ENCODE peak calls at places on chromosomes 12 and 14, in four cellular contexts. One of them, this sample, is unnamed.

GRCh38 chr14:87643005-87643404 is 350.0 kb downstream of the GALC start:
- DNase-seq in IMR-90: no peak
- DNase-seq in GM12878: no peak
- DNase-seq in SK-N-SH: no peak
- DNase-seq in this sample: no peak

GRCh38 chr12:54384591-54385041 is at the start of gene ZNF385A:
- DNase-seq in GM12878: no peak
- DNase-seq in IMR-90: no peak
- DNase-seq in SK-N-SH: no peak
- DNase-seq in this sample: no peak

GRCh38 chr12:31362115-31362758 is 36.3 kb upstream of the SINHCAF start:
- DNase-seq in GM12878: no peak
- DNase-seq in IMR-90: no peak
- DNase-seq in SK-N-SH: no peak
- DNase-seq in this sample: no peak

GRCh38 chr12:82329508-82329907 is 28.7 kb downstream of the CCDC59 start:
- DNase-seq in SK-N-SH: no peak
- DNase-seq in IMR-90: no peak
- DNase-seq in GM12878: no peak
- DNase-seq in this sample: no peak

GRCh38 chr14:76827696-76828301 is 1.6 kb downstream of the LRRC74A start:
- DNase-seq in SK-N-SH: no peak
- DNase-seq in GM12878: no peak
- DNase-seq in IMR-90: no peak
- DNase-seq in this sample: no peak

GRCh38 chr12:124655317-124656213 is 88.2 kb upstream of the NCOR2 start:
- DNase-seq in SK-N-SH: peak
- DNase-seq in IMR-90: peak
- DNase-seq in GM12878: no peak
- DNase-seq in this sample: peak

GRCh38 chr12:52029686-52030085 is 21.6 kb upstream of the NR4A1 start:
- DNase-seq in SK-N-SH: peak
- DNase-seq in IMR-90: peak
- DNase-seq in GM12878: no peak
- DNase-seq in this sample: peak

GRCh38 chr12:9064201-9064814 is 51.4 kb downstream of the A2M start:
- DNase-seq in SK-N-SH: peak
- DNase-seq in GM12878: no peak
- DNase-seq in IMR-90: peak
- DNase-seq in this sample: peak

GRCh38 chr12:128729628-128730121 is 94.1 kb downstream of the SLC15A4 start:
- DNase-seq in IMR-90: no peak
- DNase-seq in GM12878: no peak
- DNase-seq in SK-N-SH: no peak
- DNase-seq in this sample: no peak

GRCh38 chr14:62957562-62957961 is 87.7 kb downstream of the KCNH5 start:
- DNase-seq in GM12878: no peak
- DNase-seq in SK-N-SH: no peak
- DNase-seq in IMR-90: peak
- DNase-seq in this sample: no peak

GRCh38 chr12:3489057-3489456 is 1.9 kb upstream of the PRMT8 start:
- DNase-seq in IMR-90: no peak
- DNase-seq in GM12878: no peak
- DNase-seq in SK-N-SH: no peak
- DNase-seq in this sample: no peak

GRCh38 chr12:56346663-56347062 is 8.0 kb downstream of the IL23A start:
- DNase-seq in GM12878: no peak
- DNase-seq in IMR-90: no peak
- DNase-seq in SK-N-SH: no peak
- DNase-seq in this sample: no peak

GRCh38 chr12:94280063-94280462 is 131.7 kb downstream of the PLXNC1 start:
- DNase-seq in IMR-90: no peak
- DNase-seq in GM12878: no peak
- DNase-seq in SK-N-SH: no peak
- DNase-seq in this sample: no peak

GRCh38 chr14:103836976-103837725 is 10.2 kb downstream of the PPP1R13B start:
- DNase-seq in IMR-90: no peak
- DNase-seq in GM12878: no peak
- DNase-seq in SK-N-SH: no peak
- DNase-seq in this sample: no peak

GRCh38 chr12:47891356-47891755 is 13.4 kb downstream of the VDR start:
- DNase-seq in GM12878: no peak
- DNase-seq in SK-N-SH: no peak
- DNase-seq in IMR-90: no peak
- DNase-seq in this sample: no peak

GRCh38 chr12:95201056-95201670 is 16.1 kb downstream of the FGD6 start:
- DNase-seq in SK-N-SH: no peak
- DNase-seq in GM12878: no peak
- DNase-seq in IMR-90: peak
- DNase-seq in this sample: peak

GRCh38 chr12:116591608-116592115 is 32.5 kb downstream of the MAP1LC3B2 start:
- DNase-seq in IMR-90: peak
- DNase-seq in SK-N-SH: no peak
- DNase-seq in GM12878: no peak
- DNase-seq in this sample: no peak

GRCh38 chr12:109998241-109998903 is 858 bp upstream of the ANKRD13A start:
- DNase-seq in IMR-90: peak
- DNase-seq in SK-N-SH: no peak
- DNase-seq in GM12878: no peak
- DNase-seq in this sample: no peak

GRCh38 chr12:55955800-55956508 is 9.9 kb downstream of the PMEL start:
- DNase-seq in GM12878: no peak
- DNase-seq in SK-N-SH: peak
- DNase-seq in IMR-90: peak
- DNase-seq in this sample: peak

GRCh38 chr12:54601841-54602240 is 13.4 kb upstream of the PPP1R1A start:
- DNase-seq in SK-N-SH: no peak
- DNase-seq in IMR-90: no peak
- DNase-seq in GM12878: no peak
- DNase-seq in this sample: no peak

GRCh38 chr14:74595006-74595735 is 16.9 kb downstream of the LTBP2 start:
- DNase-seq in GM12878: no peak
- DNase-seq in SK-N-SH: peak
- DNase-seq in IMR-90: peak
- DNase-seq in this sample: no peak

GRCh38 chr12:111121840-111122239 is 201.5 kb upstream of the MYL2 start:
- DNase-seq in IMR-90: no peak
- DNase-seq in GM12878: no peak
- DNase-seq in SK-N-SH: no peak
- DNase-seq in this sample: no peak

GRCh38 chr12:100295764-100296555 is 29.0 kb downstream of the SCYL2 start:
- DNase-seq in IMR-90: peak
- DNase-seq in GM12878: no peak
- DNase-seq in SK-N-SH: no peak
- DNase-seq in this sample: no peak

GRCh38 chr14:99513946-99514551 is 32.8 kb downstream of the CCNK start:
- DNase-seq in GM12878: no peak
- DNase-seq in SK-N-SH: peak
- DNase-seq in IMR-90: no peak
- DNase-seq in this sample: no peak

GRCh38 chr12:57090456-57090855 is 1.5 kb downstream of the NAB2 start:
- DNase-seq in GM12878: no peak
- DNase-seq in SK-N-SH: peak
- DNase-seq in IMR-90: no peak
- DNase-seq in this sample: no peak

GRCh38 chr14:80930836-80931389 is 10.6 kb downstream of the CEP128 start:
- DNase-seq in GM12878: peak
- DNase-seq in SK-N-SH: no peak
- DNase-seq in IMR-90: peak
- DNase-seq in this sample: peak

GRCh38 chr12:111444706-111445310 is 39.1 kb downstream of the SH2B3 start:
- DNase-seq in SK-N-SH: no peak
- DNase-seq in GM12878: peak
- DNase-seq in IMR-90: no peak
- DNase-seq in this sample: no peak

GRCh38 chr14:50619569-50620141 is 48.5 kb downstream of the SAV1 start:
- DNase-seq in SK-N-SH: peak
- DNase-seq in IMR-90: peak
- DNase-seq in GM12878: peak
- DNase-seq in this sample: peak

GRCh38 chr12:89327477-89328094 is 24.7 kb downstream of the DUSP6 start:
- DNase-seq in SK-N-SH: no peak
- DNase-seq in IMR-90: no peak
- DNase-seq in GM12878: no peak
- DNase-seq in this sample: no peak

GRCh38 chr12:85280138-85280983 is at the start of gene ALX1:
- DNase-seq in GM12878: no peak
- DNase-seq in IMR-90: peak
- DNase-seq in SK-N-SH: peak
- DNase-seq in this sample: peak

GRCh38 chr12:19892186-19892585 is 452.9 kb downstream of the AEBP2 start:
- DNase-seq in IMR-90: peak
- DNase-seq in SK-N-SH: no peak
- DNase-seq in GM12878: no peak
- DNase-seq in this sample: no peak

GRCh38 chr12:19895609-19896008 is 456.3 kb downstream of the AEBP2 start:
- DNase-seq in SK-N-SH: no peak
- DNase-seq in GM12878: no peak
- DNase-seq in IMR-90: peak
- DNase-seq in this sample: no peak

GRCh38 chr12:19894049-19894448 is 454.8 kb downstream of the AEBP2 start:
- DNase-seq in SK-N-SH: no peak
- DNase-seq in IMR-90: peak
- DNase-seq in GM12878: no peak
- DNase-seq in this sample: no peak

GRCh38 chr12:19894803-19895202 is 455.5 kb downstream of the AEBP2 start:
- DNase-seq in SK-N-SH: no peak
- DNase-seq in GM12878: peak
- DNase-seq in IMR-90: peak
- DNase-seq in this sample: no peak

DNA sequence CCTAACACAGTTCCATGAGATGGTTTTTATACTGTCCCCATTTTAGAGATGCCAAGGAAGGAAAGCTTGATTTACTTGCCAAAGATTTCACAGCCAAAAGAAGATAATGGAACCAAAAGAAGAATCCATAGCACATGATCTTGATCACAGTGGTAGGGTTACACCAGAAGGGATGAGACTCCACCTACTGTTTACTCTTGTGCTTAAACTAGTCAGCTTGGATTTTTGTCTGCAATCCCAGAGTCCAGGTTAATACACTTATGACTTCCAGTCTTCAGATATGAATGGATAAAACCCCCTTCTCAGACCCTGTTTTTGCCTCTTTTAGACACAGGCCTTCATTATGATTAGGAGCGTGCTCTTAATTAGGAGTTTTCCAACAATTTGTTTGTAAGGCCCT is 454.2 kb downstream of the AEBP2 start:
- DNase-seq in GM12878: no peak
- DNase-seq in SK-N-SH: no peak
- DNase-seq in IMR-90: peak
- DNase-seq in this sample: peak
- TF ChIP-seq RCOR1 in GM12878: no peak
- TF ChIP-seq RCOR1 in SK-N-SH: no peak
- TF ChIP-seq RCOR1 in IMR-90: no peak
- TF ChIP-seq RCOR1 in this sample: no peak

GRCh38 chr14:58059121-58059520 is 92.9 kb downstream of the ARMH4 start:
- DNase-seq in IMR-90: no peak
- DNase-seq in GM12878: no peak
- DNase-seq in SK-N-SH: no peak
- DNase-seq in this sample: no peak
- TF ChIP-seq RAD21 in IMR-90: no peak
- TF ChIP-seq RAD21 in GM12878: no peak
- TF ChIP-seq RAD21 in SK-N-SH: no peak
- TF ChIP-seq RAD21 in this sample: no peak

GRCh38 chr12:41548926-41549325 is 360.8 kb downstream of the PDZRN4 start:
- DNase-seq in SK-N-SH: no peak
- DNase-seq in IMR-90: no peak
- DNase-seq in GM12878: no peak
- DNase-seq in this sample: no peak
- TF ChIP-seq RCOR1 in SK-N-SH: no peak
- TF ChIP-seq RCOR1 in IMR-90: no peak
- TF ChIP-seq RCOR1 in GM12878: no peak
- TF ChIP-seq RCOR1 in this sample: no peak

GRCh38 chr12:108115746-108116125 is 13.4 kb upstream of the WSCD2 start:
- DNase-seq in SK-N-SH: no peak
- DNase-seq in GM12878: no peak
- DNase-seq in IMR-90: no peak
- DNase-seq in this sample: no peak
- TF ChIP-seq RAD21 in SK-N-SH: no peak
- TF ChIP-seq RAD21 in GM12878: no peak
- TF ChIP-seq RAD21 in IMR-90: no peak
- TF ChIP-seq RAD21 in this sample: no peak

DNA sequence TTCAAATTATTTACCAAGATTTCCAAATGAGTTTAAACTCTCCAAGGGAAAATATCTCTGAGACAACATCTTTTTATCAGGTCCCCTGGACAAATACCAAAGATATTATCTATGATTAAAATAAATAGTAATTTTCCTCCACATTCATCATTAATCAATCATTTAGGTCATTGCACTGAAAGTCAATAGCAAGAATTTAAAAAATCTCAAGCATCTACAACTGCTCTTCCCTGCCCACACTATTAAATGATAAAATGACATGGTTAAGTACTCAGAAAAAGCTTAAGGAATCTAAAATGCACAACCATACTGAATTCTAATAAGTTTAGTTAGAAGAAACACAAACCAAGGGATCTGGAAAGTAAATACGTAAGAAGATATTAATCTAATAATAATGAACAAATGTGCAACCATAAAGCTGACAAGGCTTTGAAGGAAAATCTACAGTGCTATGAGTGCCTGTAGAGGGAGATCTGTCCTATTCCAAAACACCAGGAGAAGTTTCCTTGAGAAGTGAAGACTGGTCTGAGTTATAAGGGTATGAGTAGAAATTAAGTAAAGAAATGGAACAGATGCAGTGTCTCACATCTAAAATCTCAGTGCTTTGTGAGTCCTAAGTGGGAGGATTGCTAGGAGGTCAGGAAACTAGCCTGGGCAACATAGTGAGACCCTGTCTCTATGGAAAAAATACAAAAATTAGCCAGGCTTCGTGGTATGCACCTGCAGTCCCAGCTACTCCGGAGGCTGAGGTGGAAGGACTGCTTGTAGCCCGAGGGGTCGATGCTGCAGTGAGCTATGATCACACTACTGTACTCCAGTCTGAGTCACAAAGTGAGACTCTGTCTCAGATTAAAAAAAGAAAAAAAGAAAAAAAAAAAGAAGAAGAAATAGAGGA is 19.2 kb downstream of the INTS13 start:
- DNase-seq in GM12878: no peak
- DNase-seq in SK-N-SH: no peak
- DNase-seq in IMR-90: peak
- DNase-seq in this sample: no peak
- TF ChIP-seq RCOR1 in GM12878: no peak
- TF ChIP-seq RCOR1 in SK-N-SH: no peak
- TF ChIP-seq RCOR1 in IMR-90: no peak
- TF ChIP-seq RCOR1 in this sample: no peak

This sample was measured in A549.